ENCODE peak calls at places on chromosome 1, in four cellular contexts. N, J, I and O are unnamed samples.

GRCh38 chr1:66696771-66697170 is 55.5 kb upstream of the DYNLT5 start:
- DNase-seq in I (no peak), J (no peak), N (no peak), O (no peak)

GRCh38 chr1:180027949-180028445 is 73.4 kb downstream of the CEP350 start:
- DNase-seq in N (peak), I (no peak), J (no peak), O (no peak)

GRCh38 chr1:43525995-43526394 is 4.7 kb upstream of the PTPRF start:
- DNase-seq in N (peak), J (no peak), I (no peak), O (peak)

GRCh38 chr1:244980605-244981004 is 116.3 kb upstream of the HNRNPU start:
- DNase-seq in J (no peak), I (no peak), N (peak), O (no peak)

GRCh38 chr1:2493691-2494322 is 17.7 kb downstream of the PLCH2 start:
- DNase-seq in J (no peak), I (no peak), N (no peak), O (no peak)

GRCh38 chr1:225454733-225455132 is 26.9 kb upstream of the LBR start:
- DNase-seq in N (peak), J (peak), I (peak), O (no peak)

GRCh38 chr1:228095161-228095560 is 8.0 kb downstream of the C1orf35 start:
- DNase-seq in J (no peak), I (no peak), N (no peak), O (no peak)

GRCh38 chr1:176536588-176536987 is 73.6 kb downstream of the PAPPA2 start:
- DNase-seq in I (no peak), N (no peak), J (no peak), O (no peak)

GRCh38 chr1:207628776-207629175 is 16.2 kb upstream of the CR1L start:
- DNase-seq in J (no peak), N (no peak), I (no peak), O (no peak)

GRCh38 chr1:183290628-183291027 is 104.6 kb downstream of the LAMC2 start:
- DNase-seq in I (no peak), J (no peak), N (no peak), O (no peak)

GRCh38 chr1:26889580-26890466 is at the start of gene GPN2:
- DNase-seq in I (peak), N (peak), J (peak), O (peak)

GRCh38 chr1:63873751-63874150 is 99.9 kb downstream of the ROR1 start:
- DNase-seq in I (no peak), N (peak), J (no peak), O (no peak)

GRCh38 chr1:221856188-221857093 is 114.6 kb upstream of the DUSP10 start:
- DNase-seq in N (peak), I (no peak), J (no peak), O (no peak)

GRCh38 chr1:43729816-43730463 is 22.6 kb downstream of the ST3GAL3 start:
- DNase-seq in I (no peak), N (no peak), J (no peak), O (no peak)

GRCh38 chr1:235998812-235999211 is 66.1 kb downstream of the NID1 start:
- DNase-seq in J (peak), I (no peak), N (peak), O (no peak)

GRCh38 chr1:220511785-220512184 is 16.2 kb upstream of the MARK1 start:
- DNase-seq in I (no peak), J (no peak), N (no peak), O (no peak)

GRCh38 chr1:32716312-32717126 is 13.9 kb upstream of the SYNC start:
- DNase-seq in I (no peak), J (peak), N (no peak), O (no peak)

GRCh38 chr1:237864338-237865244 is 26.1 kb downstream of the ZP4 start:
- DNase-seq in J (peak), N (peak), I (peak), O (peak)

GRCh38 chr1:203440780-203441179 is 34.8 kb upstream of the PRELP start:
- DNase-seq in I (peak), J (no peak), N (peak), O (peak)

GRCh38 chr1:119081267-119081666 is 59.2 kb downstream of the WARS2 start:
- DNase-seq in N (peak), J (no peak), I (no peak), O (no peak)

GRCh38 chr1:228743405-228743804 is 8.1 kb downstream of the RHOU start:
- DNase-seq in J (no peak), N (no peak), I (no peak), O (no peak)

GRCh38 chr1:93988634-93989350 is 79.6 kb upstream of the GCLM start:
- DNase-seq in N (peak), I (no peak), J (no peak), O (no peak)

GRCh38 chr1:118504867-118505266 is 319.8 kb upstream of the SPAG17 start:
- DNase-seq in I (no peak), J (no peak), N (no peak), O (no peak)

GRCh38 chr1:102772831-102773230 is 335.5 kb downstream of the COL11A1 start:
- DNase-seq in J (no peak), N (no peak), I (no peak), O (no peak)

GRCh38 chr1:91791103-91791502 is 94.8 kb downstream of the TGFBR3 start:
- DNase-seq in I (no peak), J (no peak), N (no peak), O (no peak)

GRCh38 chr1:227892930-227893695 is 54.6 kb downstream of the WNT9A start:
- DNase-seq in J (no peak), I (peak), N (no peak), O (no peak)

GRCh38 chr1:64487061-64487460 is 17.1 kb downstream of the CACHD1 start:
- DNase-seq in J (no peak), I (no peak), N (no peak), O (no peak)

GRCh38 chr1:115051850-115052249 is 22.2 kb downstream of the TSHB start:
- DNase-seq in J (no peak), N (no peak), I (no peak), O (no peak)

GRCh38 chr1:33169290-33170055 is 12.4 kb downstream of the TRIM62 start:
- DNase-seq in N (peak), I (no peak), J (no peak), O (no peak)

GRCh38 chr1:152983743-152984142 is at the start of gene SPRR1A:
- DNase-seq in N (no peak), J (no peak), I (no peak), O (no peak)

GRCh38 chr1:61184035-61184713 is 101.8 kb downstream of the NFIA start:
- DNase-seq in J (no peak), N (peak), I (peak), O (peak)